ENCODE peak calls at places on chromosomes 6 and 20, in nine cellular contexts. S is transverse colon; Z is stomach; O is heart right ventricle; K is endodermal cell; B is mesenchymal stem cell; H is body of pancreas; M is hepatocyte; F is naive thymus-derived CD4-positive, alpha-beta T cell. J is an unnamed sample. For H3K9me3, the result is how much of the 10 kb centered on the place peaks cover.

GRCh38 chr6:140401666-140402255 is 1027.3 kb upstream of the CITED2 start:
- DNase-seq in F (no peak), Z (no peak), M (no peak), K (no peak), B (no peak), O (no peak), H (no peak), S (no peak), J (no peak)

GRCh38 chr20:23085415-23086055 is 589 bp downstream of the CD93 start:
- DNase-seq in H (no peak), Z (no peak), F (no peak), K (no peak), O (peak), S (no peak), B (no peak), M (no peak), J (no peak)

GRCh38 chr6:124670801-124671200 is 291.4 kb upstream of the RNF217 start:
- DNase-seq in O (no peak), M (no peak), H (no peak), K (no peak), S (no peak), Z (no peak), F (no peak), B (no peak), J (no peak)

GRCh38 chr20:32539063-32539816 is 45.9 kb downstream of the NOL4L start:
- DNase-seq in K (no peak), B (no peak), H (no peak), S (peak), F (no peak), M (no peak), O (no peak), Z (no peak), J (no peak)

GRCh38 chr20:36465109-36466080 is 75.9 kb upstream of the MYL9 start:
- DNase-seq in K (peak), S (peak), M (peak), Z (peak), B (peak), F (peak), O (no peak), H (no peak), J (no peak)

GRCh38 chr6:161303628-161304340 is 29.9 kb upstream of the AGPAT4 start:
- DNase-seq in B (no peak), F (no peak), O (no peak), M (no peak), K (no peak), H (no peak), S (no peak), Z (no peak), J (no peak)

GRCh38 chr20:47502801-47503239 is 1.1 kb downstream of the NCOA3 start:
- DNase-seq in S (no peak), F (no peak), M (peak), B (peak), O (no peak), H (no peak), K (no peak), Z (no peak), J (no peak)

GRCh38 chr6:51926125-51926524 is 161.3 kb downstream of the PKHD1 start:
- DNase-seq in B (no peak), Z (no peak), O (no peak), K (no peak), S (no peak), H (no peak), M (no peak), F (no peak), J (no peak)

GRCh38 chr20:47354710-47355488 is 1.6 kb downstream of the ZMYND8 start:
- DNase-seq in M (no peak), Z (no peak), B (peak), F (no peak), O (no peak), K (no peak), S (no peak), H (no peak), J (no peak)

GRCh38 chr20:50100552-50100951 is 12.4 kb downstream of the UBE2V1 start:
- DNase-seq in M (no peak), F (no peak), H (no peak), S (no peak), Z (no peak), O (no peak), K (no peak), B (no peak), J (no peak)

GRCh38 chr6:101296184-101296583 is 97.3 kb upstream of the GRIK2 start:
- DNase-seq in O (no peak), H (no peak), Z (no peak), B (no peak), S (no peak), K (no peak), F (no peak), M (no peak), J (no peak)

GRCh38 chr6:9408718-9409117 is 973.4 kb upstream of the SLC35B3 start:
- DNase-seq in H (no peak), O (no peak), Z (no peak), B (no peak), F (no peak), M (no peak), S (no peak), K (no peak), J (no peak)

GRCh38 chr6:63537126-63537958 is 34.9 kb upstream of the LOC128125822 start:
- DNase-seq in F (no peak), Z (no peak), B (no peak), M (no peak), K (peak), S (no peak), O (no peak), H (no peak), J (peak)

GRCh38 chr6:6328451-6328850 is 8.0 kb upstream of the F13A1 start:
- DNase-seq in Z (no peak), O (no peak), K (no peak), S (no peak), M (no peak), B (no peak), F (no peak), H (no peak), J (no peak)

GRCh38 chr6:144321839-144322591 is 36.9 kb downstream of the UTRN start:
- DNase-seq in Z (no peak), M (no peak), F (no peak), K (peak), S (no peak), O (no peak), B (peak), H (no peak), J (peak)

GRCh38 chr20:4951299-4951698 is 50.0 kb downstream of the SLC23A2 start:
- DNase-seq in S (no peak), O (no peak), F (no peak), B (peak), K (no peak), Z (no peak), H (no peak), M (peak), J (peak)

GRCh38 chr20:24670341-24670821 is 201.0 kb downstream of the SYNDIG1 start:
- DNase-seq in M (no peak), H (no peak), K (no peak), B (no peak), Z (no peak), O (no peak), F (no peak), S (no peak), J (no peak)

GRCh38 chr20:2402271-2402980 is 21.7 kb downstream of the TGM6 start:
- DNase-seq in O (no peak), B (peak), S (no peak), H (no peak), K (no peak), F (no peak), M (peak), Z (no peak), J (no peak)

GRCh38 chr6:113642714-113643442 is 214.3 kb upstream of the MARCKS start:
- DNase-seq in H (peak), S (peak), K (no peak), M (peak), O (no peak), B (no peak), F (no peak), Z (peak), J (peak)

GRCh38 chr20:50558483-50558925 is 48.3 kb downstream of the PTPN1 start:
- DNase-seq in Z (no peak), K (no peak), B (peak), O (no peak), S (no peak), M (no peak), H (no peak), F (no peak), J (no peak)

GRCh38 chr6:99334526-99335127 is 14.8 kb downstream of the FAXC start:
- DNase-seq in S (no peak), O (no peak), K (peak), B (peak), F (no peak), Z (no peak), H (no peak), M (peak), J (peak)

GRCh38 chr6:147220345-147220744 is 16.1 kb downstream of the STXBP5 start:
- DNase-seq in S (no peak), B (no peak), K (no peak), F (no peak), M (no peak), Z (no peak), O (no peak), H (no peak), J (no peak)

GRCh38 chr6:85494551-85495337 is 44.9 kb downstream of the NT5E start:
- DNase-seq in S (no peak), M (peak), K (no peak), F (no peak), B (peak), Z (no peak), H (no peak), O (no peak), J (no peak)

GRCh38 chr6:28693751-28694443 is 168.2 kb downstream of the GPX5 start:
- DNase-seq in Z (no peak), S (no peak), K (peak), B (no peak), F (no peak), H (no peak), O (no peak), M (no peak), J (no peak)

GRCh38 chr20:1944345-1945099 is 49.3 kb downstream of the SIRPA start:
- DNase-seq in S (no peak), K (no peak), O (no peak), M (no peak), H (peak), B (no peak), Z (no peak), F (no peak), J (no peak)

GRCh38 chr20:7540018-7540417 is 400.2 kb downstream of the HAO1 start:
- DNase-seq in M (peak), S (no peak), Z (no peak), O (no peak), K (no peak), B (no peak), H (no peak), F (no peak), J (no peak)

GRCh38 chr6:89071036-89071435 is 9.5 kb upstream of the PNRC1 start:
- DNase-seq in K (no peak), O (no peak), B (no peak), H (no peak), F (no peak), Z (no peak), M (peak), S (peak), J (no peak)

GRCh38 chr20:61668771-61669503 is 396.7 kb downstream of the TAF4 start:
- DNase-seq in O (no peak), Z (no peak), F (no peak), H (no peak), M (no peak), S (no peak), K (no peak), B (no peak), J (no peak)

GRCh38 chr6:84193140-84193708 is 34.2 kb downstream of the CEP162 start:
- DNase-seq in F (no peak), S (no peak), H (no peak), O (no peak), M (no peak), B (peak), K (no peak), Z (no peak), J (no peak)

DNA sequence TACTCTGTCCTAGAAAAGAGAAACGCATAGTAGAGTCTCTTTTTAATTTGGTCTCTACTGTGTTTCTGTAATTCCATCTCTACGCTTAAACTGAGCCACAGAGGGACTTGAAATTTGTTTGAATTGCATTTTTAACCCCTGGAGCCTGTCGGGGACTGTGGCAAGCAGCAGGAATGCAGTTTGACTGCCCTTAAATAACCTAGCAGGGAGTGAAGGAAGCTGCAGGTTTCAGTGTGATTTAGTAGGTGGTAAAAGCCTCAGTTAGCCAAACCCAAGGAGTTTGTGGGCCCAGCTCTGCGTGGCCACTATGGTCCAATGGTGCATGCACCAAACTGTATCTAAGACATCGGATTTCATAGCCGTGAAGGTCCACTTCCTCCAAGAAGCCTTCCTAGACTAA is 70.3 kb upstream of the MC3R start:
- DNase-seq in M (no peak), B (no peak), H (no peak), O (no peak), S (no peak), K (no peak), Z (no peak), F (no peak), J (no peak)
- H3K9me3 ChIP-seq in M (under half), B (under half), H (under half), O (under half), S (under half), K (half or more), Z (under half), F (under half), J (under half)

GRCh38 chr6:166999845-167000253 is 652 bp downstream of the CEP43 start:
- DNase-seq in Z (peak), S (peak), B (peak), M (peak), O (no peak), H (no peak), K (no peak), F (no peak), J (no peak)
- H3K4me3 ChIP-seq in Z (peak), S (peak), B (peak), M (peak), O (peak), H (peak), K (peak), F (peak), J (peak)

GRCh38 chr20:63648895-63649589 is 4.2 kb downstream of the STMN3 start:
- DNase-seq in H (no peak), K (no peak), Z (no peak), M (no peak), O (no peak), S (no peak), B (no peak), F (no peak), J (no peak)

GRCh38 chr20:63652192-63652980 is 838 bp downstream of the STMN3 start:
- DNase-seq in F (peak), H (no peak), B (no peak), S (no peak), M (peak), O (peak), Z (no peak), K (peak), J (peak)

GRCh38 chr20:63653974-63654680 is 903 bp upstream of the STMN3 start:
- DNase-seq in B (no peak), K (no peak), Z (no peak), H (no peak), S (no peak), F (no peak), M (no peak), O (no peak), J (no peak)

GRCh38 chr20:63653041-63653973 is at the start of gene STMN3:
- DNase-seq in S (peak), O (peak), B (peak), H (peak), M (peak), Z (peak), K (peak), F (peak), J (peak)

GRCh38 chr20:63651942-63652191 is 1.4 kb downstream of the STMN3 start:
- DNase-seq in B (no peak), F (no peak), H (peak), S (no peak), K (no peak), M (no peak), O (no peak), Z (no peak), J (peak)
- H3K27ac ChIP-seq in B (no peak), F (peak), H (no peak), S (no peak), K (no peak), M (no peak), O (peak), Z (peak), J (no peak)

GRCh38 chr6:42021847-42022754 is 28.2 kb upstream of the TAF8 start:
- DNase-seq in H (no peak), K (no peak), M (no peak), F (peak), B (no peak), O (no peak), Z (no peak), S (no peak), J (no peak)
- H3K9me3 ChIP-seq in H (under half), K (under half), M (under half), F (under half), B (under half), O (under half), Z (under half), S (under half), J (under half)

DNA sequence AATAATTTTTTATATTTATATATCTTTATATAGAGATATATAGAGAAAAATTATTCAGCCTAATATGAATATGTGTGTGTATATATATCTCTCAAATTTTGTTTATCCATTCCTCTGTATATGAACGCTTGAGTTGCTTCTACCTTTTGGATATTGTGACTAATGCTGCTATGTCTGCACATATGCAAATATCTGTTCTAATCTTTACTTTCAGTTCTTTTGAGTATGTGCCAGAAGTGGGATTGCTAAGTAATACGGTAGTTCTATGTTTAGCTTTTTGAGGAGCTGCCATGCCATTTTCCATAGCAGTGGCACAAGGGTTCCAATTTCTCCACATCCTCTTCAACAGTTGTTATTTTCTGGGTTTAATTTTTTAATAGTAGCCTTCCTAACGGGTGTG is 72.8 kb upstream of the CEP85L start:
- DNase-seq in M (no peak), O (no peak), Z (no peak), B (no peak), H (no peak), K (no peak), S (no peak), F (no peak), J (no peak)
- H3K4me3 ChIP-seq in M (no peak), O (no peak), Z (no peak), B (no peak), H (no peak), K (no peak), S (no peak), F (peak), J (no peak)

GRCh38 chr6:90187437-90188049 is 109.1 kb downstream of the BACH2 start:
- DNase-seq in Z (no peak), F (no peak), O (no peak), K (no peak), H (no peak), M (no peak), B (peak), S (no peak), J (no peak)
- H3K27ac ChIP-seq in Z (no peak), F (peak), O (peak), K (no peak), H (no peak), M (peak), B (no peak), S (no peak), J (no peak)

J was measured in thyroid gland.